ENCODE peak calls at places on chromosomes 4 and X, in nine cellular contexts. F is caudate nucleus; N is skeletal muscle cell; P is H4; Q is stimulated activated CD4-positive, alpha-beta T cell treated with anti-CD3 and anti-CD28 coated beads, Interleukin-1b, Interleukin-23, amount 100 ng/mL, for 1 hour; E is SHP77; C is activated CD4-positive, alpha-beta T cell treated with anti-CD3 and anti-CD28 coated beads, Interleukin-2, amount 10 ng/mL, durations not matched to agents 7 days and 5 days; U is suprapubic skin; X is lower leg skin. V is an unnamed sample.

GRCh38 chr4:11765849-11766453 is 337.3 kb upstream of the HS3ST1 start:
- DNase-seq in Q (no peak), E (no peak), X (no peak), P (peak), N (no peak), C (peak), F (no peak), U (no peak), V (peak)

GRCh38 chr4:120963449-120963848 is 40.9 kb upstream of the PRDM5 start:
- DNase-seq in Q (no peak), F (no peak), C (no peak), E (no peak), X (no peak), U (no peak), P (no peak), N (no peak), V (no peak)

GRCh38 chr4:140719693-140720092 is 36.5 kb downstream of the TBC1D9 start:
- DNase-seq in N (no peak), E (no peak), F (no peak), X (no peak), Q (no peak), U (no peak), C (no peak), P (no peak), V (no peak)

GRCh38 chrX:107659768-107660167 is 31.5 kb downstream of the PRPS1 start:
- DNase-seq in Q (no peak), C (peak), P (peak), U (no peak), N (no peak), E (no peak), F (no peak), X (no peak), V (no peak)

GRCh38 chr4:13530823-13531608 is 13.3 kb downstream of the NKX3-2 start:
- DNase-seq in F (no peak), C (no peak), P (no peak), U (no peak), E (no peak), X (no peak), Q (no peak), N (no peak), V (no peak)

GRCh38 chr4:42673084-42673429 is 16.2 kb upstream of the ATP8A1 start:
- DNase-seq in C (no peak), X (no peak), P (no peak), F (no peak), Q (no peak), N (peak), U (no peak), E (no peak), V (no peak)

GRCh38 chr4:147616849-147617172 is 386 bp upstream of the TMEM184C start:
- DNase-seq in Q (no peak), X (no peak), E (no peak), U (no peak), C (no peak), P (no peak), F (no peak), N (no peak), V (no peak)

GRCh38 chr4:120517966-120518365 is 404.6 kb downstream of the PRDM5 start:
- DNase-seq in X (no peak), P (peak), F (no peak), Q (no peak), C (no peak), U (no peak), E (no peak), N (peak), V (peak)

GRCh38 chr4:37946503-37947179 is 13.6 kb upstream of the PTTG2 start:
- DNase-seq in Q (no peak), C (no peak), U (no peak), N (no peak), X (no peak), F (no peak), E (no peak), P (no peak), V (no peak)

GRCh38 chr4:48796191-48796926 is 16.3 kb upstream of the FRYL start:
- DNase-seq in C (no peak), Q (no peak), X (no peak), F (no peak), N (no peak), U (no peak), P (no peak), E (no peak), V (no peak)

GRCh38 chr4:185716008-185716976 is 95.7 kb downstream of the SORBS2 start:
- DNase-seq in X (no peak), E (peak), P (no peak), Q (no peak), C (no peak), F (no peak), N (no peak), U (no peak), V (no peak)

GRCh38 chr4:7261174-7261573 is 68.8 kb downstream of the SORCS2 start:
- DNase-seq in E (no peak), N (no peak), Q (no peak), P (no peak), X (no peak), C (no peak), F (no peak), U (no peak), V (no peak)

GRCh38 chrX:74119016-74119910 is 184.7 kb upstream of the ZCCHC13 start:
- DNase-seq in U (no peak), E (no peak), N (no peak), C (no peak), F (no peak), Q (no peak), P (peak), X (no peak), V (no peak)

GRCh38 chrX:69093960-69094935 is 71.0 kb downstream of the PJA1 start:
- DNase-seq in F (no peak), X (peak), E (peak), N (peak), P (peak), Q (no peak), U (no peak), C (peak), V (peak)

GRCh38 chrX:149570668-149571067 is 16.6 kb downstream of the MAGEA9B start:
- DNase-seq in N (peak), U (no peak), F (no peak), E (no peak), C (no peak), Q (no peak), P (peak), X (no peak), V (no peak)

GRCh38 chr4:138891610-138892009 is 124.0 kb upstream of the NOCT start:
- DNase-seq in P (no peak), Q (no peak), F (no peak), N (no peak), E (no peak), C (no peak), X (no peak), U (no peak), V (no peak)

GRCh38 chrX:7318246-7318645 is 170.3 kb upstream of the PUDP start:
- DNase-seq in C (no peak), Q (no peak), X (no peak), N (no peak), P (no peak), F (no peak), U (no peak), E (no peak), V (no peak)

GRCh38 chrX:136850441-136851175 is 29.9 kb downstream of the RBMX start:
- DNase-seq in N (no peak), P (no peak), U (no peak), E (no peak), X (no peak), C (no peak), F (no peak), Q (no peak), V (no peak)

GRCh38 chr4:76301068-76301774 is 5.3 kb upstream of the STBD1 start:
- DNase-seq in Q (no peak), E (peak), C (peak), N (peak), P (peak), U (no peak), X (no peak), F (no peak), V (peak)

GRCh38 chr4:15797320-15797719 is 19.2 kb downstream of the CD38 start:
- DNase-seq in Q (no peak), X (no peak), N (no peak), U (no peak), P (no peak), F (no peak), E (no peak), C (no peak), V (no peak)

GRCh38 chr4:77110707-77111106 is 34.9 kb upstream of the CCNI start:
- DNase-seq in U (no peak), Q (no peak), X (no peak), N (no peak), C (no peak), E (no peak), P (no peak), F (no peak), V (no peak)

GRCh38 chrX:31201503-31201902 is 129.7 kb upstream of the FTHL17 start:
- DNase-seq in U (no peak), C (no peak), Q (no peak), P (no peak), X (no peak), N (no peak), E (no peak), F (no peak), V (no peak)

GRCh38 chr4:181504846-181505374 is 738.3 kb upstream of the TENM3 start:
- DNase-seq in E (peak), N (no peak), F (no peak), Q (no peak), U (no peak), P (no peak), C (no peak), X (no peak), V (no peak)

GRCh38 chr4:171582961-171583581 is 230.1 kb upstream of the GALNTL6 start:
- DNase-seq in X (no peak), U (no peak), C (no peak), E (no peak), Q (no peak), F (no peak), P (no peak), N (no peak), V (no peak)

GRCh38 chr4:55321707-55322264 is 24.3 kb upstream of the SRD5A3 start:
- DNase-seq in U (peak), P (peak), X (peak), F (peak), E (peak), C (peak), N (peak), Q (peak), V (peak)

GRCh38 chrX:46628406-46629371 is 55.1 kb downstream of the CHST7 start:
- DNase-seq in X (peak), E (no peak), F (no peak), C (no peak), N (no peak), U (peak), P (peak), Q (no peak), V (no peak)

GRCh38 chrX:132216806-132217202 is 2.4 kb downstream of the RAP2C start:
- DNase-seq in C (peak), F (no peak), E (no peak), X (no peak), U (no peak), N (no peak), P (peak), Q (no peak), V (no peak)

GRCh38 chr4:183396187-183396738 is 48.2 kb upstream of the CDKN2AIP start:
- DNase-seq in U (peak), F (no peak), X (no peak), Q (no peak), P (no peak), N (no peak), E (no peak), C (no peak), V (no peak)

GRCh38 chrX:84153538-84153937 is 34.5 kb downstream of the RPS6KA6 start:
- DNase-seq in E (no peak), X (no peak), Q (no peak), C (no peak), U (no peak), N (no peak), F (no peak), P (no peak), V (no peak)

V was measured in astrocyte of the cerebellum.